ENCODE peak calls at places on chromosome 11, in seven cellular contexts. A is dorsolateral prefrontal cortex, G is cardiac muscle cell, D is pancreas, F is IMR-90, N is GM23338, T is hepatocyte. R is an unnamed sample.

GRCh38 chr11:134522782-134523570 is 110.9 kb upstream of the B3GAT1 start:
- DNase-seq in A (no peak), G (no peak), D (peak), F (no peak), N (no peak), T (no peak), R (no peak)

GRCh38 chr11:46290598-46291309 is 13.3 kb downstream of the CREB3L1 start:
- DNase-seq in A (no peak), G (peak), D (peak), F (peak), N (peak), T (peak), R (peak)

GRCh38 chr11:567629-568258 is 7.0 kb downstream of the RASSF7 start:
- DNase-seq in A (no peak), G (no peak), D (peak), F (no peak), N (no peak), T (no peak), R (no peak)

GRCh38 chr11:97963528-97964331 is 1057.0 kb upstream of the CNTN5 start:
- DNase-seq in A (no peak), G (peak), D (no peak), F (peak), N (no peak), T (no peak), R (no peak)

GRCh38 chr11:10504490-10504889 is 36.5 kb downstream of the RNF141 start:
- DNase-seq in A (no peak), G (no peak), D (no peak), F (no peak), N (no peak), T (no peak), R (no peak)

GRCh38 chr11:17298302-17298701 is 21.8 kb downstream of the NUCB2 start:
- DNase-seq in A (no peak), G (no peak), D (no peak), F (peak), N (no peak), T (no peak), R (no peak)

GRCh38 chr11:121961228-121961860 is 154.7 kb downstream of the BLID start:
- DNase-seq in A (no peak), G (peak), D (no peak), F (peak), N (no peak), T (no peak), R (no peak)

GRCh38 chr11:118902336-118903203 is 18.9 kb downstream of the CXCR5 start:
- DNase-seq in A (no peak), G (no peak), D (peak), F (no peak), N (no peak), T (no peak), R (no peak)

GRCh38 chr11:57073121-57073520 is 84.4 kb downstream of the OR5AK2 start:
- DNase-seq in A (no peak), G (peak), D (no peak), F (peak), N (no peak), T (no peak), R (no peak)

GRCh38 chr11:122235615-122236014 is 119.6 kb upstream of the BLID start:
- DNase-seq in A (no peak), G (peak), D (no peak), F (peak), N (no peak), T (peak), R (peak)

GRCh38 chr11:61091373-61092279 is 10.7 kb upstream of the CD5 start:
- DNase-seq in A (no peak), G (peak), D (no peak), F (peak), N (no peak), T (no peak), R (no peak)

GRCh38 chr11:34823197-34823596 is 93.0 kb downstream of the APIP start:
- DNase-seq in A (no peak), G (no peak), D (no peak), F (no peak), N (no peak), T (no peak), R (no peak)

GRCh38 chr11:125358254-125358840 is 137.7 kb downstream of the FEZ1 start:
- DNase-seq in A (no peak), G (peak), D (no peak), F (peak), N (no peak), T (no peak), R (no peak)

DNA sequence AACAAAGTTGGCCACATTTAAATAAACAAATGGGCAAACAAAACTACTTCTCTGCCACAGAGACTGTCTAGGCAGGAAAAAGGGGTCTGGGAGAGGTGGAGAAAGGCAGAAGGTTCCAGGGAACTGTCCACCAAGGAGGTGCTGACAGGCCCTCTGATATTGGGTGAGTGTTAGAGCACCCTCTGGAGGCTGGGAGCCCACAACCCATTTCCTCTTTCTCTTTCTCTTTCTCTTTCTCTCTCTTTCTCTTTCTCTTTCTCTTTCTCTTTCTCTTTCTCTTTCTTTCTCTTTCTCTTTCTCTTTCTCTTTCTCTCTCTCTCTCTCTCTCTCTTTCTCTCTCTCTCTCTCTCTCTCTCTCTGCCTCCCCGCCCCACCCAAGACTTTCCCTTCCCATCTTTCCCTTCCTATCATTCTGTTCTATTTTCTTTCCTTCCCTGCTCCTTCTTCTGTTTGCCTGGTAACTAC is 912.8 kb downstream of the DLG2 start:
- DNase-seq in A (peak), G (peak), D (peak), F (peak), N (peak), T (peak), R (no peak)
- TF ChIP-seq CTCF in A (peak), G (peak), D (peak), F (peak), N (peak), T (peak), R (peak)

GRCh38 chr11:83687787-83688186 is 401.6 kb upstream of the CCDC90B start:
- DNase-seq in A (no peak), G (no peak), D (no peak), F (no peak), N (no peak), T (no peak), R (no peak)
- TF ChIP-seq CTCF in A (no peak), G (no peak), D (no peak), F (no peak), N (no peak), T (no peak), R (no peak)

GRCh38 chr11:131866535-131867400 is 496.4 kb downstream of the NTM start:
- DNase-seq in A (no peak), G (no peak), D (no peak), F (no peak), N (peak), T (no peak), R (no peak)
- TF ChIP-seq CTCF in A (peak), G (no peak), D (no peak), F (peak), N (peak), T (no peak), R (no peak)

DNA sequence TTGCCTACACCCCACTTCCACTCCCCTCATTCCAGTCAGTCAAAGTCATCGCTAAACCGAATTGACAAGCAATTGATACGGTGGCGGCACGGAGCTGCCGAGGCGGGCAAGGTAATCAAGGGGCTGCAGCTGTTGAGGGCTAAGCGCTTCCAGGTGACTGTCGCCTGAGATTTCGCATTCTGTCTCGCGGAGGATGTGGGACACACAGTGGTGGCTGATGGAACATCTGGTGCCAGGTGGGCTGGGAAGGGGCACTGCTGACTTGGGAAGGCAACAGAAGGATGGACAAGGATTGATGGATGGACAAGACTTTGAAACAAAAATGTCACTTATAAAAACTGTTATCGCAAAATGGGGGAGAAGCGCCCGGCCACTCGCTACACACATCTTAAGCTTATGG is 109.6 kb downstream of the RCN1 start:
- DNase-seq in A (no peak), G (no peak), D (no peak), F (no peak), N (peak), T (no peak), R (no peak)
- TF ChIP-seq CTCF in A (no peak), G (no peak), D (no peak), F (no peak), N (peak), T (no peak), R (no peak)

GRCh38 chr11:2955896-2956476 is 26.8 kb upstream of the PHLDA2 start:
- DNase-seq in A (no peak), G (no peak), D (no peak), F (peak), N (peak), T (no peak), R (no peak)
- TF ChIP-seq CTCF in A (no peak), G (no peak), D (no peak), F (no peak), N (peak), T (peak), R (no peak)

GRCh38 chr11:65226103-65226442 is 35.7 kb upstream of the POLA2 start:
- DNase-seq in A (no peak), G (no peak), D (no peak), F (no peak), N (no peak), T (no peak), R (no peak)
- TF ChIP-seq CTCF in A (no peak), G (no peak), D (no peak), F (no peak), N (no peak), T (no peak), R (no peak)

DNA sequence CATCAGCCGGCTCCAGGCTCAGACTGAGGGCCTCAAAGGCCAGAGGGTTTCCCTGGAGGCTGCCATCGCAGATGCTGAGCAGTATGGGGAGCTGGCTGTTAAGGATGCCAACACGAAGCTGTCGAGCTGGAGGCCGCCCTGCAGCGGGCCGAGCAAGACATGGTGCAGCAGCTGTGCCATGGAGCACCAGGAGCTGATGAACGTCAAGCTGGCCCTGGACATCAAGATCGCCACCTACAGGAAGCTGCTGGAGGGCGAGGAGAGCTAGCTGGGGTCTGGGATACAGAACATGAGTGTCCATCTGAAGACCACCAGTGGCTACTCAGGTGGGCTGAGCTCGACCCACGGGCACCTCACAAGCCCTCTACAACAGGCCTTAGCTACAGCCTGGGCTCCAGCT is 4.0 kb upstream of the SCUBE2 start:
- DNase-seq in A (no peak), G (no peak), D (no peak), F (no peak), N (peak), T (no peak), R (no peak)
- TF ChIP-seq CTCF in A (no peak), G (peak), D (no peak), F (peak), N (peak), T (peak), R (no peak)

GRCh38 chr11:12930850-12931249 is 78.3 kb upstream of the RASSF10 start:
- DNase-seq in A (no peak), G (no peak), D (no peak), F (no peak), N (peak), T (no peak), R (no peak)
- TF ChIP-seq CTCF in A (no peak), G (no peak), D (no peak), F (no peak), N (no peak), T (no peak), R (no peak)

R was measured in AG09319.